ENCODE peak calls at places on chromosome 16, in ten cellular contexts. Q is GM13977; O is prostate gland; Z is CD14-positive monocyte; Y is RWPE1; W is suprapubic skin; S is CD4-positive, alpha-beta T cell; E is IMR-90; K is heart right ventricle; H is pancreas. J is an unnamed sample.

GRCh38 chr16:80463303-80463702 is 77.5 kb upstream of the DYNLRB2 start:
- DNase-seq in Q (no peak), O (no peak), Z (no peak), Y (no peak), W (no peak), S (no peak), E (no peak), K (no peak), H (no peak), J (no peak)

GRCh38 chr16:88058817-88059216 is 107.6 kb downstream of the BANP start:
- DNase-seq in Q (no peak), O (no peak), Z (no peak), Y (no peak), W (peak), S (no peak), E (no peak), K (no peak), H (peak), J (no peak)

GRCh38 chr16:85417156-85417860 is 195.8 kb upstream of the GSE1 start:
- DNase-seq in Q (no peak), O (no peak), Z (peak), Y (no peak), W (peak), S (no peak), E (no peak), K (no peak), H (peak), J (no peak)

GRCh38 chr16:74650966-74651567 is 15.6 kb downstream of the RFWD3 start:
- DNase-seq in Q (no peak), O (no peak), Z (no peak), Y (no peak), W (no peak), S (no peak), E (no peak), K (no peak), H (no peak), J (no peak)

GRCh38 chr16:83579027-83579426 is 228.8 kb upstream of the HSBP1 start:
- DNase-seq in Q (no peak), O (no peak), Z (no peak), Y (no peak), W (no peak), S (no peak), E (no peak), K (no peak), H (no peak), J (no peak)

GRCh38 chr16:47826070-47826469 is 329.7 kb downstream of the ABCC12 start:
- DNase-seq in Q (no peak), O (no peak), Z (no peak), Y (no peak), W (no peak), S (no peak), E (no peak), K (no peak), H (no peak), J (no peak)

GRCh38 chr16:82967424-82967823 is 340.7 kb downstream of the CDH13 start:
- DNase-seq in Q (no peak), O (no peak), Z (no peak), Y (no peak), W (no peak), S (no peak), E (no peak), K (no peak), H (no peak), J (no peak)

GRCh38 chr16:10572611-10573010 is 7.8 kb downstream of the EMP2 start:
- DNase-seq in Q (no peak), O (no peak), Z (no peak), Y (no peak), W (no peak), S (no peak), E (no peak), K (no peak), H (no peak), J (no peak)

GRCh38 chr16:12898556-12898955 is 2.8 kb upstream of the SHISA9 start:
- DNase-seq in Q (no peak), O (no peak), Z (no peak), Y (no peak), W (no peak), S (no peak), E (no peak), K (no peak), H (no peak), J (no peak)

GRCh38 chr16:68642047-68642435 is 3.1 kb upstream of the CDH3 start:
- DNase-seq in Q (no peak), O (no peak), Z (no peak), Y (no peak), W (no peak), S (no peak), E (no peak), K (no peak), H (no peak), J (no peak)

GRCh38 chr16:46850619-46851555 is 19.9 kb upstream of the C16orf87 start:
- DNase-seq in Q (no peak), O (no peak), Z (no peak), Y (no peak), W (no peak), S (no peak), E (no peak), K (no peak), H (no peak), J (no peak)

GRCh38 chr16:31404353-31405064 is 11.4 kb downstream of the ITGAD start:
- DNase-seq in Q (peak), O (no peak), Z (no peak), Y (no peak), W (no peak), S (no peak), E (no peak), K (no peak), H (no peak), J (no peak)

GRCh38 chr16:105521-105920 is 27.5 kb downstream of the MPG start:
- DNase-seq in Q (no peak), O (no peak), Z (no peak), Y (no peak), W (no peak), S (no peak), E (no peak), K (no peak), H (no peak), J (no peak)

GRCh38 chr16:676565-677297 is 1.3 kb downstream of the RHBDL1 start:
- DNase-seq in Q (no peak), O (peak), Z (no peak), Y (peak), W (no peak), S (peak), E (no peak), K (no peak), H (peak), J (no peak)

DNA sequence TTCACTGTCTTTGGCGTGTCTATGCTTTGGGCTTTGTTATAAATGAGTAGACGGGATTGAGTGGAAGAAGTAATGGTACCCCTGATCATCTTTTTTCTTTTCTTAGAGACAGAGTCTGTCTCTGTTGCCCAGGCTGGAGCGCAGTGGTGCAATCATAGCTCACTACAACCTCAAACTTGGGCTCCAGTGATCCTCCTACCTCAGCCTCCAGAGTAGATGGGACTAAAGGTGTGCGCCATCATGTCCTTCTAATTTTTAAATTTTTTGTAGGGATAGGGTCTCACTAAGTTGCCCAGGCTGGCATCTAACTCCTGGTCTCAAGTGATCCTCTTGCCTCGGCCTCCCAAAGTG is 14.9 kb upstream of the GPRC5B start:
- DNase-seq in Q (no peak), O (no peak), Z (no peak), Y (no peak), W (no peak), S (no peak), E (no peak), K (no peak), H (no peak), J (no peak)
- TF ChIP-seq CTCF in Q (no peak), O (no peak), Z (peak), Y (peak), W (no peak), S (peak), E (no peak), K (no peak), H (no peak), J (no peak)

DNA sequence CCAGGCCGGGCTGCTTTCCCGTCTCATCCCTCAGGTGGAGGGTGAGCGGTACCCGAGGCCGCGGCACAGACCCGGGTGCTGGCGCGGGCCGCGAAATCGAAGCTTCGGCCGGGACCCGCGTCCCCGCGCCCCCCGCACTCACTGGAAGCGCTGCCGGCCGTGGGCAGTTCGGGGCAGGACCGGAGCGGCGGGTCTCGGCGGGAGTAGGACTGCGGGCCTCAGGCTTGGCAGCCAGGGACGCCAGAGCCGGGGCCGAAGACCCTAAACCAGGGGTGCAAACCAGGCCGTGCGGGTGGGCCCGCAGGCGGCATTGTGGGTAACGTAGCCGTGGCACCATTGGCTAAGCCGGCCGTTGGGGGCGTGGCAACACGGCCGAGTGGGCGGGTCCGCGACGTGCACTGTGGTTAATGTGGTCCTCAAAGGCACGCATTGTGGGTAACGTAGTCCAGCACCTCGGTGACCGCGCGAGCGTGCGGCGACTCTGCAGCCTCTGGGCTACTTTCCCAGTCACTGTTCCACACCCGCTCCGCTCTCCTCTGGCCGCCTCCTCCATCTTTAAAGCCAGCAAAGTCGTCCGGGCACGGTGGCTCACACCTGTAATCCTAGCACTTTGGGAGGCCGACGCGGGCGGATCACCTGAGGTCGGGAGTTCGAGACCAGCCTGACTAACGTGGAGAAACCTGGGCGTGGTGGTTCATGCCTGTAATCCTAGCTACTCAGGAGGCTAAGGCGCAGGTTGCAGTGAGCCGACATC is at the start of gene ZNF500:
- DNase-seq in Q (peak), O (peak), Z (peak), Y (peak), W (peak), S (peak), E (peak), K (peak), H (peak), J (peak)
- TF ChIP-seq CTCF in Q (no peak), O (no peak), Z (no peak), Y (no peak), W (no peak), S (no peak), E (no peak), K (no peak), H (no peak), J (no peak)

GRCh38 chr16:89132194-89133005 is 38.7 kb downstream of the ACSF3 start:
- DNase-seq in Q (no peak), O (no peak), Z (peak), Y (no peak), W (peak), S (no peak), E (no peak), K (no peak), H (peak), J (peak)
- TF ChIP-seq CTCF in Q (no peak), O (no peak), Z (no peak), Y (no peak), W (no peak), S (no peak), E (no peak), K (no peak), H (no peak), J (no peak)

DNA sequence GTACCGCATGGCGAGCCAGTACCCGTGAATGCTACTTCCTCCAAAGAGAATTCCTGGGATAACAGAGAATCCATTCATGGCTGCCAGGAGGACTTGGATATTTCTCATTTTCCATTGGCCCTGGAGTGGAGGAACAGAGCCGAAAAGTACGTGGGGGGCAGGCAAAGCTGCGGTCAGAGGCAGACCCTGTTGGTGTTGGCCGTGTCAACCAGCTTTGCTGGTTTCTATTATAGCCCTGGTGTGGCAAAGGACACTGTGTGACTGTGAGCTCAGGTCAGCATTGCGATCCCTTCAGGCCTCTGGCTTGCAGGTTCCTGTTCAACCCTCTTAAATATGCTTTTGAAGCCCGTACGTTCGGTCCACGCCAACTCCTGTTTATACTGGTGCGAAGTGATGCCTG is 596.3 kb downstream of the MAF start:
- DNase-seq in Q (no peak), O (no peak), Z (no peak), Y (no peak), W (no peak), S (no peak), E (no peak), K (no peak), H (no peak), J (no peak)
- TF ChIP-seq CTCF in Q (no peak), O (no peak), Z (no peak), Y (no peak), W (no peak), S (no peak), E (no peak), K (no peak), H (no peak), J (no peak)

GRCh38 chr16:75801307-75801706 is 75.0 kb upstream of the CPHXL start:
- DNase-seq in Q (no peak), O (no peak), Z (no peak), Y (no peak), W (no peak), S (no peak), E (no peak), K (no peak), H (no peak), J (peak)
- TF ChIP-seq CTCF in Q (peak), O (no peak), Z (no peak), Y (peak), W (no peak), S (no peak), E (peak), K (no peak), H (no peak), J (no peak)

J was measured in osteoblast.